ENCODE peak calls at places on chromosome 13, in eight cellular contexts. A, I, P, G, Z, V, D and S are unnamed samples.

GRCh38 chr13:33279898-33280549 is 5.5 kb downstream of the STARD13 start:
- DNase-seq in P (no peak), I (peak), V (peak), D (no peak), A (no peak), Z (no peak), G (peak), S (no peak)

GRCh38 chr13:32087955-32088747 is 56.6 kb downstream of the FRY start:
- DNase-seq in I (no peak), P (no peak), V (no peak), A (no peak), D (no peak), Z (no peak), G (peak), S (no peak)

GRCh38 chr13:113466321-113466836 is 13.1 kb upstream of the ADPRHL1 start:
- DNase-seq in A (no peak), D (no peak), P (no peak), V (no peak), I (no peak), G (peak), Z (no peak), S (no peak)

GRCh38 chr13:97223711-97224461 is 1.8 kb downstream of the MBNL2 start:
- DNase-seq in A (peak), G (peak), I (peak), V (peak), P (peak), Z (no peak), D (peak), S (peak)

GRCh38 chr13:83538636-83539035 is 343.6 kb downstream of the SLITRK1 start:
- DNase-seq in I (no peak), G (no peak), P (no peak), Z (no peak), A (no peak), V (no peak), D (no peak), S (no peak)

GRCh38 chr13:95117092-95117491 is 184.2 kb downstream of the ABCC4 start:
- DNase-seq in D (no peak), A (no peak), G (no peak), P (no peak), Z (no peak), V (no peak), I (peak), S (no peak)

GRCh38 chr13:90541346-90541745 is 806.1 kb upstream of the MIR17HG start:
- DNase-seq in V (no peak), P (no peak), Z (no peak), D (no peak), G (no peak), A (no peak), I (no peak), S (no peak)

GRCh38 chr13:37118002-37118401 is 12.5 kb upstream of the CSNK1A1L start:
- DNase-seq in A (no peak), G (no peak), P (peak), D (no peak), Z (no peak), I (no peak), V (no peak), S (peak)

GRCh38 chr13:98033277-98034247 is 80.1 kb downstream of the IPO5 start:
- DNase-seq in I (peak), G (peak), Z (peak), V (peak), D (peak), P (no peak), A (no peak), S (peak)

GRCh38 chr13:26605845-26606244 is 48.4 kb downstream of the WASF3 start:
- DNase-seq in Z (no peak), A (no peak), P (no peak), V (no peak), D (no peak), G (no peak), I (peak), S (peak)

GRCh38 chr13:97905517-97905916 is 48.0 kb upstream of the IPO5 start:
- DNase-seq in A (no peak), P (no peak), I (no peak), D (no peak), G (no peak), Z (no peak), V (no peak), S (no peak)

GRCh38 chr13:63198076-63198475 is 1782.4 kb upstream of the PCDH20 start:
- DNase-seq in A (no peak), G (peak), Z (no peak), D (no peak), P (no peak), I (no peak), V (no peak), S (no peak)

GRCh38 chr13:50152655-50153309 is 137.5 kb downstream of the KCNRG start:
- DNase-seq in A (no peak), Z (no peak), G (no peak), I (no peak), D (no peak), V (no peak), P (no peak), S (no peak)

GRCh38 chr13:89383891-89384290 is 1712.7 kb downstream of the SLITRK5 start:
- DNase-seq in P (no peak), G (no peak), D (no peak), A (no peak), Z (no peak), I (no peak), V (no peak), S (no peak)

GRCh38 chr13:101698400-101698799 is 245.9 kb downstream of the ITGBL1 start:
- DNase-seq in G (peak), A (no peak), V (no peak), Z (no peak), I (no peak), P (no peak), D (no peak), S (no peak)

DNA sequence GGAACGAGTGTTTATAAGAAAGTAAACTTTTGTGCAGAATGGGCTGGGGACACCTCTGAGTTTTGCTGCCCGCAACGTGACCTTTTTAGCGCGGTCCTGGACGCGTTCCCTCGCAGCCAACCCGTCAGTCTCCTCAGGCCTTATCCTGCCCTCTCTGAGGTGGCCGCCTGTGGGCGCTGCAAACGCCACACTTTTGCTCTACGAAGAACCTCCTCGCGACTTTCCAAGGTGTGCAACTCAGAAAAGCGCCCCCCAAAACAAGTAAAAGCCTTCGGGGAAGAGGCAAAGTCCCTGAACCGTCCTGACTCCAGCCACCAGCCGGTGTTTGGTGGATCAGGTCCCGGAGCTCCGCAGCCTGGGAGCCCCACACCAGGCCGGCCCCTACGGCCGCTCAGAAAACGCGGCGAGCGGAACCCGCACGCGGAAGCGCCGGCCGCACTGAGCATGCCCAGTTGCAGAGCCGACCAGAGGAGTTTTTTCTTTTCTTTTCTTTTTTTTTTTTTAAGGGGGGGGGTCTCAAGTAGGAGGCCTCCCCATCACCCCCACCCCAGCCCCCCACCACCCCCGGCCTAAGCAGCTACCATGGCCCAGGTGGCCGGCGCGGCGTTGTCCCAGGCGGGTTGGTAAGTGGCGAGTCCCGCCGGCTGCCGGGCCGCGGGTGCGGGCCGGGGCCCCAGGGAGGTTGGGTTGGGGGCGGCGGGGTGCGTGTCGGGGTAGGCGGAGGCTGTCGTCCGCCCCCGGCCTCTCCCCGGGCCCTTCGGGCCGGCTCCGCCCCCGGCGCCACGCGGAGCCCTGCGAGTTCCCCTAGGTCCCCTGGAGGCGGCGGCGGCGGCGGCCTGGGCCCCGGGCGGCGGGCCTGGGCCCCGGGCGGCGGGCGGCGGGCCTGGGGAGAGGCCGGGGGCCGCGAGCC is at the start of gene TDRD3:
- DNase-seq in I (peak), V (peak), A (peak), D (peak), G (peak), Z (peak), P (peak), S (peak)
- TF ChIP-seq POLR2A in I (peak), V (peak), A (peak), D (no peak), G (no peak), Z (no peak), P (no peak), S (peak)

GRCh38 chr13:75549262-75550158 is at the start of gene UCHL3:
- DNase-seq in D (peak), P (peak), I (peak), A (peak), V (peak), G (peak), Z (peak), S (peak)
- TF ChIP-seq POLR2A in D (peak), P (no peak), I (peak), A (peak), V (peak), G (no peak), Z (no peak), S (peak)

GRCh38 chr13:23794267-23795161 is 94.7 kb downstream of the MIPEP start:
- DNase-seq in D (no peak), P (no peak), V (no peak), Z (no peak), I (no peak), A (no peak), G (peak), S (no peak)
- TF ChIP-seq POLR2A in D (no peak), P (no peak), V (no peak), Z (no peak), I (no peak), A (no peak), G (no peak), S (no peak)

GRCh38 chr13:44436589-44437337 is 63.1 kb downstream of the SERP2 start:
- DNase-seq in G (peak), P (peak), D (peak), V (peak), I (peak), A (peak), Z (peak), S (peak)
- TF ChIP-seq POLR2A in G (peak), P (no peak), D (peak), V (peak), I (peak), A (peak), Z (peak), S (peak)